ENCODE peak calls at places on chromosomes 4 and X, in four cellular contexts. One of them, this sample, is unnamed. For H3K9me3 and H3K27me3, the result is how much of the 10 kb centered on the place peaks cover.

GRCh38 chr4:150769845-150770244 is 187.9 kb downstream of the MAB21L2 start:
- DNase-seq in H1: no peak
- DNase-seq in GM12878: no peak
- DNase-seq in HepG2: no peak
- DNase-seq in this sample: no peak

GRCh38 chrX:37330642-37331041 is 18.5 kb upstream of the PRRG1 start:
- DNase-seq in HepG2: no peak
- DNase-seq in GM12878: no peak
- DNase-seq in H1: no peak
- DNase-seq in this sample: no peak

GRCh38 chr4:101218346-101218745 is 129.0 kb downstream of the PPP3CA start:
- DNase-seq in H1: no peak
- DNase-seq in HepG2: no peak
- DNase-seq in GM12878: no peak
- DNase-seq in this sample: no peak

GRCh38 chrX:115233497-115234219 is at the start of gene LRCH2:
- DNase-seq in H1: peak
- DNase-seq in HepG2: no peak
- DNase-seq in GM12878: no peak
- DNase-seq in this sample: no peak

GRCh38 chrX:130834149-130834548 is 68.9 kb downstream of the ENOX2 start:
- DNase-seq in GM12878: no peak
- DNase-seq in HepG2: no peak
- DNase-seq in H1: no peak
- DNase-seq in this sample: peak

GRCh38 chr4:1113311-1114009 is at the start of gene RNF212:
- DNase-seq in GM12878: no peak
- DNase-seq in H1: peak
- DNase-seq in HepG2: no peak
- DNase-seq in this sample: no peak

GRCh38 chr4:8035371-8035780 is 95.7 kb upstream of the AFAP1 start:
- DNase-seq in H1: no peak
- DNase-seq in HepG2: no peak
- DNase-seq in GM12878: no peak
- DNase-seq in this sample: no peak

GRCh38 chr4:101527186-101527585 is 179.9 kb upstream of the PPP3CA start:
- DNase-seq in H1: no peak
- DNase-seq in GM12878: peak
- DNase-seq in HepG2: no peak
- DNase-seq in this sample: no peak

GRCh38 chrX:137031039-137031438 is 2.8 kb downstream of the GPR101 start:
- DNase-seq in HepG2: no peak
- DNase-seq in GM12878: no peak
- DNase-seq in H1: no peak
- DNase-seq in this sample: no peak

GRCh38 chrX:74505437-74505836 is 84.1 kb downstream of the SLC16A2 start:
- DNase-seq in GM12878: no peak
- DNase-seq in HepG2: no peak
- DNase-seq in H1: no peak
- DNase-seq in this sample: no peak

GRCh38 chrX:154914052-154914451 is 27.9 kb downstream of the F8A1 start:
- DNase-seq in H1: no peak
- DNase-seq in HepG2: no peak
- DNase-seq in GM12878: no peak
- DNase-seq in this sample: no peak

GRCh38 chr4:40180356-40180755 is 16.5 kb upstream of the RHOH start:
- DNase-seq in HepG2: no peak
- DNase-seq in GM12878: no peak
- DNase-seq in H1: no peak
- DNase-seq in this sample: no peak

GRCh38 chr4:87005690-87006461 is 71.1 kb downstream of the AFF1 start:
- DNase-seq in H1: no peak
- DNase-seq in GM12878: peak
- DNase-seq in HepG2: no peak
- DNase-seq in this sample: no peak

GRCh38 chr4:87005369-87005689 is 70.5 kb downstream of the AFF1 start:
- DNase-seq in GM12878: no peak
- DNase-seq in H1: no peak
- DNase-seq in HepG2: no peak
- DNase-seq in this sample: no peak

GRCh38 chr4:87009095-87009648 is 74.4 kb downstream of the AFF1 start:
- DNase-seq in H1: no peak
- DNase-seq in GM12878: no peak
- DNase-seq in HepG2: no peak
- DNase-seq in this sample: no peak

GRCh38 chr4:87007345-87008181 is 72.8 kb downstream of the AFF1 start:
- DNase-seq in HepG2: no peak
- DNase-seq in H1: no peak
- DNase-seq in GM12878: no peak
- DNase-seq in this sample: no peak

DNA sequence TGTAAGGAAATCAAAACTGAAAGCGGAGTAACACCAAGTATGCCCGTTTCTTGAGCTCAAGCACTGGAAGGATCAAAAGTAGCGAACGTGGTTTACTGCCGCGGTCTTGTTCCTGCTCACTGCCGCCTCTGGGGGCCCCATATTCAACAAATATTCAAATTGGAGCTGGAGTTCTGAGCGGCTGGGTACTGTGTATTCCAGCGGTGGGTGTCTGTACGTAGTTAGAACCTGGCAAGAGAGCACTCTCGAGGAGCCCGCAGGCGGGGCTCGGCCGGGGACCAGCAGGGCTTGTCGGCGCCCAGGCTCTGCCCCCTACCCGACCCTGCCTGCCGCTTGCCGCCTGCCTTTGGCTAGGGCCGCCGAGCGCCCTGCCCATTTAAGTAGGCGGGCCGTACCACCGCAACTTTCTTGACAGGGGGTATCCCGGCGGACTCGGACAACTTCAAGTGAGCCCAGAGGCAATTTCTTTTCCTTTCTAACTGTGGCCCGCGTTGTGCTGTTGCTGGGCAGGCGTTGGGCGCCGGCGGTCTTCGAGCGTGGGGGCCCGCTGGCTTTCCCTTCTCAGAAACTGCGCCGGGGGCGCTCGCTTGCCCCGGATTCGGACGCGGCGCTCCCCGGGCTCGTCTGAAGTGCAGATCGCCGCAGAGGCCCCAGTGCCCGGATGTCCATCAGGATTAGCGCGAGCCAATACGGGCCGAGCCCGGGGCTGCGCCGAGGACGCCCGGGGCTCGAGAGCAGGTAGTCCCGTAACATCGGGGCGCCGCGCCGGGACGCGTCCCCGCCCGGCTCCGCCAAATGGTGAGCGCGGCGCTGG is 71.9 kb downstream of the AFF1 start:
- DNase-seq in HepG2: peak
- DNase-seq in GM12878: peak
- DNase-seq in H1: peak
- DNase-seq in this sample: peak
- H3K9me3 ChIP-seq in HepG2: under half
- H3K9me3 ChIP-seq in GM12878: under half
- H3K9me3 ChIP-seq in H1: under half
- H3K9me3 ChIP-seq in this sample: under half

GRCh38 chr4:4867745-4868505 is 8.5 kb downstream of the MSX1 start:
- DNase-seq in H1: no peak
- DNase-seq in HepG2: no peak
- DNase-seq in GM12878: no peak
- DNase-seq in this sample: no peak
- H3K27me3 ChIP-seq in H1: half or more
- H3K27me3 ChIP-seq in HepG2: under half
- H3K27me3 ChIP-seq in GM12878: under half
- H3K27me3 ChIP-seq in this sample: half or more

GRCh38 chr4:140071043-140071442 is 82.9 kb downstream of the MAML3 start:
- DNase-seq in GM12878: no peak
- DNase-seq in H1: no peak
- DNase-seq in HepG2: no peak
- DNase-seq in this sample: no peak

GRCh38 chr4:140071806-140072205 is 82.2 kb downstream of the MAML3 start:
- DNase-seq in H1: no peak
- DNase-seq in GM12878: peak
- DNase-seq in HepG2: no peak
- DNase-seq in this sample: no peak

GRCh38 chr4:140070369-140070768 is 83.6 kb downstream of the MAML3 start:
- DNase-seq in GM12878: no peak
- DNase-seq in HepG2: no peak
- DNase-seq in H1: no peak
- DNase-seq in this sample: no peak

GRCh38 chr4:140068247-140068646 is 85.7 kb downstream of the MAML3 start:
- DNase-seq in H1: no peak
- DNase-seq in GM12878: no peak
- DNase-seq in HepG2: no peak
- DNase-seq in this sample: no peak

DNA sequence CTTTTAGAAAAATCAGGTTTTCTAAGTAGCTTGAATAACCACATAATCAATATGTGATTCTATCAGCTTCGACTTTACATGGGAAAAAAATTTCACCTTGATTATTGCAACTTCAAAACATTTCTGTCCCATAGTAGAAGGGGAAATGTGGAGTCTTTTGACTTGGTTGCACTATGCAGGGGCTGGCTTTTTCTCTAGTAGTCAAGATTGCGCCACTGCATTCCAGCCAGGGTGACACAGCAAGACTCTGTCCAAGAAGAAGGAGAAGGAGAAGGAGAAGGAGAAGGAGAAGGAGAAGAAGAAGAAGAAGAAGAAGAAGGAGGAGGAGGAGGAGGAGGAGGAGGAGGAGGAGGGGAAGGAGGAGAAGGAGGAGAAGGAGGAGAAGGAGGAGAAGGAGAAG is 84.9 kb downstream of the MAML3 start:
- DNase-seq in HepG2: no peak
- DNase-seq in GM12878: no peak
- DNase-seq in H1: no peak
- DNase-seq in this sample: no peak
- TF ChIP-seq SUZ12 in HepG2: no peak
- TF ChIP-seq SUZ12 in GM12878: no peak
- TF ChIP-seq SUZ12 in H1: no peak
- TF ChIP-seq SUZ12 in this sample: no peak

GRCh38 chrX:47446971-47447370 is 36.1 kb downstream of the ZNF41 start:
- DNase-seq in GM12878: no peak
- DNase-seq in H1: no peak
- DNase-seq in HepG2: no peak
- DNase-seq in this sample: no peak
- H3K9me3 ChIP-seq in GM12878: under half
- H3K9me3 ChIP-seq in H1: under half
- H3K9me3 ChIP-seq in HepG2: under half
- H3K9me3 ChIP-seq in this sample: half or more

GRCh38 chrX:31236231-31236630 is 164.4 kb upstream of the FTHL17 start:
- DNase-seq in HepG2: no peak
- DNase-seq in GM12878: no peak
- DNase-seq in H1: no peak
- DNase-seq in this sample: no peak

GRCh38 chrX:31228415-31228832 is 156.6 kb upstream of the FTHL17 start:
- DNase-seq in H1: no peak
- DNase-seq in HepG2: no peak
- DNase-seq in GM12878: no peak
- DNase-seq in this sample: no peak

GRCh38 chrX:31228909-31229308 is 157.1 kb upstream of the FTHL17 start:
- DNase-seq in HepG2: no peak
- DNase-seq in H1: no peak
- DNase-seq in GM12878: peak
- DNase-seq in this sample: no peak

GRCh38 chrX:31233941-31234496 is 162.2 kb upstream of the FTHL17 start:
- DNase-seq in HepG2: no peak
- DNase-seq in GM12878: no peak
- DNase-seq in H1: no peak
- DNase-seq in this sample: peak

GRCh38 chrX:31232506-31232905 is 160.7 kb upstream of the FTHL17 start:
- DNase-seq in HepG2: no peak
- DNase-seq in GM12878: no peak
- DNase-seq in H1: no peak
- DNase-seq in this sample: peak
- H3K27me3 ChIP-seq in HepG2: under half
- H3K27me3 ChIP-seq in GM12878: under half
- H3K27me3 ChIP-seq in H1: under half
- H3K27me3 ChIP-seq in this sample: under half

GRCh38 chr4:132565542-132565941 is 583.6 kb upstream of the PCDH10 start:
- DNase-seq in HepG2: no peak
- DNase-seq in GM12878: no peak
- DNase-seq in H1: no peak
- DNase-seq in this sample: no peak

DNA sequence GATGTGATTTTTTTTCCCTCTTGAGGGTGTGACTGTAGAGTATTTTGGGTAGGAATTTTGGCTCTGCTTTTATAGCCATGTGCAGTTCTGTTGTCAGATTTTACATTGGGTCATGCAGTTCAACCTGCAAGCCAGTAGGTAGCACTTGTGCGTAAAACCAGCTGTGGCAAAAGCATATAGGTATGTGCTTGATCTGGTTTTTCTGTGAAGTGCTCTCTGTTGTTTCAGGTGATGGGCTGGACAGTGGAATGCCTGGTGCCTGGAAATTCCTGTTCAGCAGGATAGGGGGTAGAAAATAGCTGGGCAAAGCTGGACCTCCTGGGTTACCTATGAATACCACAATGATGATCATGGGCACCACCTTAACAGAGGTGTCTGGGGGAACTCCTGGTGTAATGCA is 584.2 kb upstream of the PCDH10 start:
- DNase-seq in GM12878: no peak
- DNase-seq in HepG2: peak
- DNase-seq in H1: no peak
- DNase-seq in this sample: no peak
- TF ChIP-seq SUZ12 in GM12878: no peak
- TF ChIP-seq SUZ12 in HepG2: no peak
- TF ChIP-seq SUZ12 in H1: no peak
- TF ChIP-seq SUZ12 in this sample: no peak

GRCh38 chrX:19089555-19090040 is 32.7 kb downstream of the ADGRG2 start:
- DNase-seq in H1: no peak
- DNase-seq in HepG2: no peak
- DNase-seq in GM12878: no peak
- DNase-seq in this sample: no peak
- H3K9me3 ChIP-seq in H1: under half
- H3K9me3 ChIP-seq in HepG2: under half
- H3K9me3 ChIP-seq in GM12878: under half
- H3K9me3 ChIP-seq in this sample: under half

This sample was measured in NT2/D1.